ENCODE peak calls at places on chromosomes 12 and 14, in nine cellular contexts. One of them, this sample, is unnamed.

GRCh38 chr12:78473561-78473960 is 391.0 kb upstream of the SYT1 start:
- DNase-seq in left ventricle myocardium inferior: no peak
- DNase-seq in CD4-positive, CD25-positive, alpha-beta regulatory T cell: no peak
- DNase-seq in stimulated activated CD4-positive, alpha-beta T cell treated with anti-CD3 and anti-CD28 coated beads, Interleukin-1b, Interleukin-23, amount 100 ng/mL, for 24 hours: no peak
- DNase-seq in fibroblast of mammary gland: no peak
- DNase-seq in aorta: no peak
- DNase-seq in SJSA1: no peak
- DNase-seq in RCC 7860: no peak
- DNase-seq in GM04504: no peak
- DNase-seq in this sample: no peak

GRCh38 chr12:67820694-67821093 is 168.6 kb upstream of the IFNG-AS1 start:
- DNase-seq in fibroblast of mammary gland: no peak
- DNase-seq in aorta: no peak
- DNase-seq in stimulated activated CD4-positive, alpha-beta T cell treated with anti-CD3 and anti-CD28 coated beads, Interleukin-1b, Interleukin-23, amount 100 ng/mL, for 24 hours: no peak
- DNase-seq in CD4-positive, CD25-positive, alpha-beta regulatory T cell: no peak
- DNase-seq in SJSA1: no peak
- DNase-seq in GM04504: no peak
- DNase-seq in left ventricle myocardium inferior: no peak
- DNase-seq in RCC 7860: no peak
- DNase-seq in this sample: no peak

GRCh38 chr12:43957732-43958131 is 121.9 kb downstream of the TMEM117 start:
- DNase-seq in left ventricle myocardium inferior: no peak
- DNase-seq in RCC 7860: peak; percentile 26
- DNase-seq in GM04504: peak; percentile 40
- DNase-seq in SJSA1: no peak
- DNase-seq in CD4-positive, CD25-positive, alpha-beta regulatory T cell: peak; percentile 13
- DNase-seq in fibroblast of mammary gland: peak; percentile 71
- DNase-seq in stimulated activated CD4-positive, alpha-beta T cell treated with anti-CD3 and anti-CD28 coated beads, Interleukin-1b, Interleukin-23, amount 100 ng/mL, for 24 hours: no peak
- DNase-seq in aorta: no peak
- DNase-seq in this sample: peak; percentile 51

GRCh38 chr12:138898-139534 is 72.4 kb downstream of the IQSEC3 start:
- DNase-seq in fibroblast of mammary gland: peak; percentile 23
- DNase-seq in stimulated activated CD4-positive, alpha-beta T cell treated with anti-CD3 and anti-CD28 coated beads, Interleukin-1b, Interleukin-23, amount 100 ng/mL, for 24 hours: no peak
- DNase-seq in RCC 7860: no peak
- DNase-seq in GM04504: no peak
- DNase-seq in SJSA1: no peak
- DNase-seq in left ventricle myocardium inferior: peak; percentile 29
- DNase-seq in aorta: no peak
- DNase-seq in CD4-positive, CD25-positive, alpha-beta regulatory T cell: no peak
- DNase-seq in this sample: peak; percentile 4

GRCh38 chr14:24235804-24236688 is 3.3 kb downstream of the GMPR2 start:
- DNase-seq in RCC 7860: no peak
- DNase-seq in GM04504: no peak
- DNase-seq in stimulated activated CD4-positive, alpha-beta T cell treated with anti-CD3 and anti-CD28 coated beads, Interleukin-1b, Interleukin-23, amount 100 ng/mL, for 24 hours: no peak
- DNase-seq in left ventricle myocardium inferior: no peak
- DNase-seq in fibroblast of mammary gland: no peak
- DNase-seq in aorta: no peak
- DNase-seq in CD4-positive, CD25-positive, alpha-beta regulatory T cell: no peak
- DNase-seq in SJSA1: no peak
- DNase-seq in this sample: no peak

GRCh38 chr14:103624860-103625259 is 4.2 kb upstream of the KLC1 start:
- DNase-seq in CD4-positive, CD25-positive, alpha-beta regulatory T cell: no peak
- DNase-seq in aorta: peak; percentile 94
- DNase-seq in fibroblast of mammary gland: peak; percentile 73
- DNase-seq in stimulated activated CD4-positive, alpha-beta T cell treated with anti-CD3 and anti-CD28 coated beads, Interleukin-1b, Interleukin-23, amount 100 ng/mL, for 24 hours: no peak
- DNase-seq in RCC 7860: peak; percentile 67
- DNase-seq in left ventricle myocardium inferior: peak; percentile 72
- DNase-seq in GM04504: peak; percentile 54
- DNase-seq in SJSA1: peak; percentile 84
- DNase-seq in this sample: peak; percentile 53

GRCh38 chr14:67269338-67270060 is 28.3 kb downstream of the PALS1 start:
- DNase-seq in fibroblast of mammary gland: peak; percentile 70
- DNase-seq in CD4-positive, CD25-positive, alpha-beta regulatory T cell: no peak
- DNase-seq in aorta: no peak
- DNase-seq in SJSA1: no peak
- DNase-seq in stimulated activated CD4-positive, alpha-beta T cell treated with anti-CD3 and anti-CD28 coated beads, Interleukin-1b, Interleukin-23, amount 100 ng/mL, for 24 hours: no peak
- DNase-seq in left ventricle myocardium inferior: no peak
- DNase-seq in GM04504: peak; percentile 48
- DNase-seq in RCC 7860: peak; percentile 8
- DNase-seq in this sample: peak; percentile 84

GRCh38 chr12:104974626-104975290 is 11.4 kb upstream of the NOPCHAP1 start:
- DNase-seq in CD4-positive, CD25-positive, alpha-beta regulatory T cell: no peak
- DNase-seq in SJSA1: no peak
- DNase-seq in left ventricle myocardium inferior: no peak
- DNase-seq in aorta: no peak
- DNase-seq in stimulated activated CD4-positive, alpha-beta T cell treated with anti-CD3 and anti-CD28 coated beads, Interleukin-1b, Interleukin-23, amount 100 ng/mL, for 24 hours: no peak
- DNase-seq in RCC 7860: peak; percentile 34
- DNase-seq in GM04504: no peak
- DNase-seq in fibroblast of mammary gland: peak; percentile 55
- DNase-seq in this sample: peak; percentile 52

GRCh38 chr14:102540310-102541028 is 30.9 kb upstream of the ANKRD9 start:
- DNase-seq in RCC 7860: no peak
- DNase-seq in CD4-positive, CD25-positive, alpha-beta regulatory T cell: no peak
- DNase-seq in GM04504: no peak
- DNase-seq in fibroblast of mammary gland: peak; percentile 24
- DNase-seq in aorta: no peak
- DNase-seq in left ventricle myocardium inferior: no peak
- DNase-seq in stimulated activated CD4-positive, alpha-beta T cell treated with anti-CD3 and anti-CD28 coated beads, Interleukin-1b, Interleukin-23, amount 100 ng/mL, for 24 hours: no peak
- DNase-seq in SJSA1: no peak
- DNase-seq in this sample: peak; percentile 38